ENCODE peak calls at places on chromosomes 5 and 9, in eight cellular contexts. L, X, D, S, G, B, N and J are unnamed samples.

GRCh38 chr5:54889826-54890225 is 95.6 kb downstream of the ESM1 start:
- DNase-seq in L (no peak), X (no peak), D (no peak), S (peak; percentile 9), G (peak; percentile 76), B (no peak), N (no peak), J (no peak)

GRCh38 chr5:142073617-142074405 is 34.8 kb upstream of the NDFIP1 start:
- DNase-seq in L (no peak), X (no peak), D (no peak), S (no peak), G (no peak), B (no peak), N (no peak), J (no peak)

GRCh38 chr9:36833954-36834353 is 200.1 kb downstream of the PAX5 start:
- DNase-seq in L (no peak), X (no peak), D (no peak), S (no peak), G (no peak), B (no peak), N (no peak), J (no peak)

GRCh38 chr9:95778957-95779356 is 96.5 kb upstream of the ERCC6L2 start:
- DNase-seq in L (no peak), X (no peak), D (no peak), S (no peak), G (peak; percentile 73), B (no peak), N (peak; percentile 31), J (no peak)

GRCh38 chr5:96716716-96717115 is 54.5 kb downstream of the CAST start:
- DNase-seq in L (no peak), X (no peak), D (no peak), S (no peak), G (no peak), B (no peak), N (no peak), J (no peak)

GRCh38 chr9:91533382-91533781 is 109.8 kb upstream of the NFIL3 start:
- DNase-seq in L (no peak), X (no peak), D (no peak), S (no peak), G (no peak), B (no peak), N (no peak), J (no peak)

GRCh38 chr5:96198673-96199072 is 234.4 kb downstream of the PCSK1 start:
- DNase-seq in L (no peak), X (no peak), D (no peak), S (no peak), G (peak; percentile 88), B (no peak), N (no peak), J (no peak)

GRCh38 chr5:106940986-106941385 is 729.8 kb downstream of the EFNA5 start:
- DNase-seq in L (no peak), X (no peak), D (no peak), S (no peak), G (peak; percentile 2), B (no peak), N (no peak), J (no peak)

GRCh38 chr9:132027752-132028666 is 51.7 kb downstream of the MED27 start:
- DNase-seq in L (no peak), X (no peak), D (no peak), S (no peak), G (no peak), B (no peak), N (no peak), J (no peak)

GRCh38 chr5:6026766-6027165 is 351.6 kb downstream of the MED10 start:
- DNase-seq in L (no peak), X (no peak), D (no peak), S (no peak), G (no peak), B (no peak), N (no peak), J (no peak)

GRCh38 chr9:97570899-97571298 is 62.3 kb downstream of the TSTD2 start:
- DNase-seq in L (no peak), X (no peak), D (no peak), S (no peak), G (no peak), B (no peak), N (no peak), J (no peak)

GRCh38 chr5:172453206-172453985 is 929 bp downstream of the SH3PXD2B start:
- DNase-seq in L (no peak), X (no peak), D (no peak), S (no peak), G (no peak), B (peak; percentile 48), N (peak; percentile 43), J (no peak)

GRCh38 chr5:82346376-82347212 is 68.4 kb upstream of the RPS23 start:
- DNase-seq in L (no peak), X (no peak), D (no peak), S (no peak), G (no peak), B (no peak), N (no peak), J (no peak)

GRCh38 chr5:176614805-176615478 is 5.0 kb upstream of the GPRIN1 start:
- DNase-seq in L (no peak), X (no peak), D (no peak), S (no peak), G (peak; percentile 66), B (no peak), N (no peak), J (no peak)

GRCh38 chr5:39826051-39826450 is 401.3 kb upstream of the DAB2 start:
- DNase-seq in L (no peak), X (no peak), D (no peak), S (no peak), G (no peak), B (no peak), N (no peak), J (no peak)

GRCh38 chr5:73440262-73440661 is 8.3 kb downstream of the FOXD1 start:
- DNase-seq in L (no peak), X (no peak), D (no peak), S (no peak), G (no peak), B (no peak), N (no peak), J (no peak)

GRCh38 chr5:175347027-175347426 is 97.0 kb downstream of the DRD1 start:
- DNase-seq in L (no peak), X (no peak), D (no peak), S (no peak), G (peak; percentile 8), B (no peak), N (no peak), J (no peak)

GRCh38 chr9:25994605-25995004 is 316.4 kb upstream of the TUSC1 start:
- DNase-seq in L (no peak), X (no peak), D (no peak), S (no peak), G (no peak), B (no peak), N (no peak), J (no peak)

GRCh38 chr5:35899805-35900204 is 38.6 kb downstream of the CAPSL start:
- DNase-seq in L (no peak), X (no peak), D (no peak), S (no peak), G (no peak), B (no peak), N (no peak), J (no peak)

GRCh38 chr5:10556331-10556807 is 7.5 kb upstream of the ANKRD33B start:
- DNase-seq in L (no peak), X (no peak), D (no peak), S (no peak), G (peak; percentile 69), B (no peak), N (no peak), J (no peak)

GRCh38 chr5:1479581-1480188 is 34.4 kb upstream of the SLC6A3 start:
- DNase-seq in L (peak; percentile 53), X (peak; percentile 40), D (peak; percentile 54), S (no peak), G (peak; percentile 66), B (peak; percentile 32), N (peak; percentile 48), J (peak; percentile 73)

GRCh38 chr9:133854048-133854447 is 115.9 kb upstream of the SARDH start:
- DNase-seq in L (no peak), X (no peak), D (no peak), S (no peak), G (no peak), B (no peak), N (no peak), J (no peak)